ENCODE peak calls at places on chromosomes 1 and 21, in six cellular contexts. J is transverse colon, T is breast epithelium, N is prostate gland, Q is Panc1, O is K562. M is an unnamed sample. For H3K4me1 and H3K9me3, the result is how much of the 10 kb centered on the place peaks cover.

GRCh38 chr1:75796376-75797272 is at the start of gene MSH4:
- DNase-seq in J (no peak), T (no peak), N (no peak), Q (no peak), O (peak), M (no peak)

GRCh38 chr21:33157303-33157702 is 72.4 kb upstream of the IFNAR2 start:
- DNase-seq in J (no peak), T (no peak), N (no peak), Q (no peak), O (no peak), M (no peak)

GRCh38 chr1:905071-905749 is 18.5 kb upstream of the SAMD11 start:
- DNase-seq in J (peak), T (peak), N (peak), Q (no peak), O (no peak), M (peak)

GRCh38 chr1:194117582-194117981 is 931.2 kb upstream of the B3GALT2 start:
- DNase-seq in J (no peak), T (no peak), N (no peak), Q (no peak), O (no peak), M (peak)

GRCh38 chr1:113140588-113141446 is 67.8 kb downstream of the LRIG2 start:
- DNase-seq in J (peak), T (no peak), N (peak), Q (peak), O (peak), M (peak)

GRCh38 chr1:12650001-12650421 is 6.1 kb downstream of the AADACL4 start:
- DNase-seq in J (no peak), T (no peak), N (no peak), Q (no peak), O (no peak), M (no peak)

GRCh38 chr1:66244429-66244828 is 289.5 kb upstream of the SGIP1 start:
- DNase-seq in J (no peak), T (no peak), N (no peak), Q (no peak), O (no peak), M (no peak)

GRCh38 chr21:45029968-45030636 is 44.3 kb upstream of the ADARB1 start:
- DNase-seq in J (no peak), T (peak), N (no peak), Q (no peak), O (no peak), M (no peak)

GRCh38 chr1:78553859-78554258 is 63.1 kb downstream of the PTGFR start:
- DNase-seq in J (no peak), T (no peak), N (no peak), Q (no peak), O (no peak), M (no peak)

GRCh38 chr1:19453843-19454242 is 31.5 kb downstream of the CAPZB start:
- DNase-seq in J (no peak), T (no peak), N (no peak), Q (no peak), O (no peak), M (peak)

GRCh38 chr1:110460253-110461220 is 9.6 kb downstream of the PROK1 start:
- DNase-seq in J (peak), T (peak), N (peak), Q (peak), O (peak), M (peak)

GRCh38 chr1:228995229-228995628 is 259.9 kb downstream of the RHOU start:
- DNase-seq in J (no peak), T (no peak), N (no peak), Q (no peak), O (no peak), M (no peak)

GRCh38 chr1:15786581-15786980 is 20.9 kb downstream of the UQCRHL start:
- DNase-seq in J (no peak), T (no peak), N (no peak), Q (no peak), O (no peak), M (no peak)

GRCh38 chr1:81511281-81511680 is 289.5 kb upstream of the ADGRL2 start:
- DNase-seq in J (no peak), T (no peak), N (no peak), Q (no peak), O (no peak), M (no peak)

GRCh38 chr1:185632659-185633428 is 101.3 kb upstream of the HMCN1 start:
- DNase-seq in J (no peak), T (no peak), N (no peak), Q (no peak), O (no peak), M (no peak)

GRCh38 chr1:197207081-197207480 is 60.6 kb upstream of the ASPM start:
- DNase-seq in J (no peak), T (no peak), N (no peak), Q (no peak), O (no peak), M (no peak)

GRCh38 chr1:214401666-214402065 is 120.7 kb downstream of the SMYD2 start:
- DNase-seq in J (no peak), T (no peak), N (no peak), Q (no peak), O (no peak), M (no peak)

GRCh38 chr1:17763995-17764394 is 8.9 kb downstream of the ACTL8 start:
- DNase-seq in J (no peak), T (no peak), N (no peak), Q (no peak), O (no peak), M (no peak)

GRCh38 chr21:38136201-38136600 is 120.6 kb upstream of the KCNJ15 start:
- DNase-seq in J (no peak), T (no peak), N (peak), Q (no peak), O (no peak), M (no peak)

GRCh38 chr1:228368801-228369607 is 37.6 kb downstream of the TRIM11 start:
- DNase-seq in J (no peak), T (peak), N (no peak), Q (no peak), O (peak), M (peak)

GRCh38 chr1:61097326-61097725 is 15.0 kb downstream of the NFIA start:
- DNase-seq in J (no peak), T (no peak), N (no peak), Q (no peak), O (no peak), M (no peak)

DNA sequence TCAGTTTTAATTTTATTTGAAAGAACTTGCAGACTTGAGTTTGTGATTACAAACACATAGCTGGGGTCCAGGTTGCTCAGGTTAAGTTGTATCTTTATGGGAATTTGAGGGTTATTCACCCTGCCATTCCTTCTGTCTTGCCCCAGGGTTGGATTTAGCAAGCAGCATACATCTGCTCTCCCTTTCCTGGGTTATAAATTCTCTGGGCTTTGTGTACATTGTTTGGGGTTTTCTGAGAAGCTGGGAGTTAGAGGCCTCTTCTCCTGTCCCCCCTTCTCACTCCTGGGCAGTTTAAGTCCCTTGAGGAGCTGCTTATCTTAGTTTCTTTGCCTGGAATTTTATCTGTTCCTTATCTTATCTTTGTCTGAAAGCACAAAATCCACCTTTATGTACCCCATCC is 94.4 kb upstream of the SLC2A1 start:
- DNase-seq in J (no peak), T (no peak), N (no peak), Q (no peak), O (no peak), M (no peak)
- H3K4me1 ChIP-seq in J (under half), T (under half), N (under half), Q (under half), O (under half), M (under half)

GRCh38 chr1:35192853-35193664 is at the start of gene SFPQ:
- DNase-seq in J (peak), T (peak), N (peak), Q (peak), O (peak), M (peak)
- TF ChIP-seq POLR2AphosphoS5 in J (peak), T (peak), N (peak), Q (peak), O (peak), M (peak)

GRCh38 chr1:80194221-80194620 is 1187.7 kb upstream of the ADGRL4 start:
- DNase-seq in J (no peak), T (no peak), N (no peak), Q (no peak), O (no peak), M (no peak)
- H3K9me3 ChIP-seq in J (under half), T (under half), N (under half), Q (under half), O (under half), M (under half)

DNA sequence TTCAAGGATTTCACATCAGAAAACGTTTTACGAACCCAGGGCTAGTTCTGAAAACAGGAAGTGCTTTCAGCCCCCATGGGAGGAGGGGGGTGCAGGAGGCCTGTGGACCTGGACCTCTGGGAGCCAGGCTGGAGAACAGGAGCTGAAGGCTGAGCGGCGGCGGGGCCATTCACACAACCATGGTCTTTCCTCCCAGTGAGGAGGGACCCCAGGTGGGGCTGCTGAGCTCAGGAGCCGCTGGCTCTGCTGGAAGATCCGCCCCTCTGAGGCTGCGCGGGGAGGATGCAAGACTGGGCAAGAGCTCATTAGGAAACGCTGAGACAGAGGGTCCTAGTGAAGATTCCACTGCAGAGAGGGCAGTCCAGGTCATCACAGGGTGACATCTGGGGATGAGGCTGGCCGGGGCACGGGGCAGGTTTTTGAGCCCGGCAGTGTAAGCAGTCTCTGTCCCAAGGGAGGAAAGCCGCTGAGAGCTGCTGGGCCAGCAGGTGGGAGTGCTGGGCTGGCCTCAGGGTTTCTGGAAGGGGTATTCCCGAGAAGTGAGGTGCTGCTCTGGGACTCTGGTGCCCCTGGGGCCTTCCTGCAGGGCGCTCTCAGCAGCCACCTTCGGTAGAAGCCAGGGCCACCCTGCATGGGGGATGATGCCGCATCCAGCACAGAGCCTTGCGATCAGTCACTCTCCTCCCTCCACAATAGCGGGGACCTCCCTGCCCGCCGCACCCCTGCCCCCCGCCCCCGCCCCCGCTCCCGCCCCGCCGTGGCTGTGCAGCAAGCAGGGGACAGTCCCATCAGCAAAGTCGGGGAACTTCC is 7.5 kb downstream of the MX2 start:
- DNase-seq in J (no peak), T (peak), N (no peak), Q (no peak), O (no peak), M (peak)
- H3K4me1 ChIP-seq in J (under half), T (under half), N (under half), Q (under half), O (under half), M (under half)

DNA sequence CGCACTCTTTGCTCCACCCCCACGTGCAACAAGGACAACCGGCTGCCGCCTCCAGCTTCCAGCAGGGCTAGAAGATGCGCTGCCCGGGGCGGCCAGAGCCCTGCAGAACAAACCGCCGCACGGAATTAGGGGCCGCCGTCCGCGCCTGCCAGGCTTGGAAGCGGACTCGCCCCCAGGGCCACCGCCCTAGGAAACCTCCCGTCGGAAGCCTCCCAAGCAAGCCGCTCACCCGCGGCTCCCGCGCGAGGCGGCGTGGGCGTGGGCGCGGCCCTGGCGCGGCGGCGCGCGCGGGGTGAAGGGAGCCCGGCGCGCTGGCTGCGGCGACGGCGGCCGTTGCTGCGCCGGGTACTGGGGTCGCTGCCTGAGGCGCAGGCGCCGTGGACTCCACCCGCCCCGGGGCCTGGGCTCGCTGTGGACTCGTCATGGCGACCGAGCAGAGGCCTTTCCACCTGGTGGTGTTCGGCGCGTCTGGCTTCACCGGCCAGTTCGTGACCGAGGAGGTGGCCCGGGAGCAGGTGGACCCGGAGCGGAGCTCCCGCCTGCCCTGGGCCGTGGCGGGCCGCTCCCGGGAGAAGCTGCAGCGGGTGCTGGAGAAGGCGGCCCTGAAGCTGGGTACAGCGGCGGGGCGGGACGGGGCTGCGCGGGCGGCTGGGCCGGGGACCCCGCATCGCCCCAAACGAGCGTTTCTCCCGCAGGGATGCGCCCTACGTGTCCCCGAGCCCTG is at the start of gene SCCPDH:
- DNase-seq in J (peak), T (peak), N (peak), Q (no peak), O (peak), M (peak)
- TF ChIP-seq POLR2AphosphoS5 in J (peak), T (no peak), N (no peak), Q (peak), O (peak), M (peak)

GRCh38 chr1:5405263-5405662 is 587.0 kb downstream of the NPHP4 start:
- DNase-seq in J (no peak), T (no peak), N (no peak), Q (no peak), O (no peak), M (no peak)

GRCh38 chr1:5399771-5400170 is 592.5 kb downstream of the NPHP4 start:
- DNase-seq in J (no peak), T (no peak), N (no peak), Q (no peak), O (no peak), M (no peak)

GRCh38 chr1:5403935-5404334 is 588.3 kb downstream of the NPHP4 start:
- DNase-seq in J (no peak), T (no peak), N (no peak), Q (no peak), O (no peak), M (no peak)

GRCh38 chr1:5404412-5405203 is 587.6 kb downstream of the NPHP4 start:
- DNase-seq in J (no peak), T (no peak), N (no peak), Q (no peak), O (no peak), M (no peak)

GRCh38 chr1:5402618-5403017 is 589.6 kb downstream of the NPHP4 start:
- DNase-seq in J (no peak), T (no peak), N (no peak), Q (no peak), O (no peak), M (no peak)
- H3K9me3 ChIP-seq in J (under half), T (under half), N (under half), Q (under half), O (under half), M (under half)

M was measured in sigmoid colon.